ENCODE peak calls at places on chromosome 18, in nine cellular contexts. P, C, N, K, S, Y, F, X and M are unnamed samples.
A peak's percentile ranks its signal among the peaks of the same experiment; 100 is the strongest.

GRCh38 chr18:48019557-48019956 is 89.1 kb upstream of the SMAD2 start:
- DNase-seq in P (no peak), K (no peak), C (no peak), Y (no peak), N (no peak), F (no peak), X (no peak), S (no peak), M (no peak)

GRCh38 chr18:11154983-11155759 is 5.8 kb upstream of the PIEZO2 start:
- DNase-seq in P (no peak), C (no peak), S (no peak), N (peak; percentile 78), Y (no peak), K (peak; percentile 21), X (no peak), F (no peak), M (no peak)

GRCh38 chr18:68083131-68083530 is 566.6 kb upstream of the DSEL start:
- DNase-seq in S (peak; percentile 81), C (no peak), Y (no peak), K (no peak), X (no peak), P (no peak), N (peak; percentile 87), F (no peak), M (peak; percentile 25)

GRCh38 chr18:62812891-62813290 is 97.5 kb downstream of the PHLPP1 start:
- DNase-seq in S (no peak), C (no peak), F (no peak), K (no peak), N (no peak), X (no peak), P (no peak), Y (no peak), M (no peak)

GRCh38 chr18:24341361-24341760 is 56.3 kb downstream of the OSBPL1A start:
- DNase-seq in Y (no peak), F (no peak), N (no peak), X (no peak), P (no peak), S (no peak), K (no peak), C (no peak), M (no peak)

GRCh38 chr18:48616484-48617255 is 77.8 kb downstream of the CTIF start:
- DNase-seq in K (no peak), N (peak; percentile 34), C (peak; percentile 1), X (no peak), Y (no peak), S (no peak), P (no peak), F (no peak), M (no peak)

GRCh38 chr18:55381277-55381676 is 206.7 kb downstream of the TCF4 start:
- DNase-seq in K (no peak), Y (no peak), S (peak; percentile 45), C (no peak), F (no peak), P (no peak), X (no peak), N (peak; percentile 98), M (no peak)

GRCh38 chr18:23136326-23137092 is 1.2 kb downstream of the CABLES1 start:
- DNase-seq in N (no peak), X (no peak), P (peak; percentile 56), F (no peak), C (peak; percentile 74), S (no peak), Y (no peak), K (peak; percentile 45), M (no peak)

GRCh38 chr18:11795916-11796315 is 55.3 kb upstream of the CHMP1B start:
- DNase-seq in F (no peak), N (no peak), P (no peak), X (no peak), C (no peak), Y (no peak), S (no peak), K (no peak), M (no peak)

GRCh38 chr18:25074925-25075693 is 276.9 kb downstream of the ZNF521 start:
- DNase-seq in F (no peak), X (no peak), K (no peak), C (no peak), P (no peak), S (no peak), Y (no peak), N (peak; percentile 23), M (no peak)

GRCh38 chr18:23033079-23033478 is 100.0 kb downstream of the RBBP8 start:
- DNase-seq in Y (no peak), F (no peak), X (no peak), K (no peak), S (no peak), C (no peak), P (no peak), N (no peak), M (no peak)

GRCh38 chr18:31942301-31942998 is 478 bp downstream of the TRAPPC8 start:
- DNase-seq in S (peak; percentile 31), X (no peak), F (peak; percentile 7), Y (peak; percentile 66), N (peak; percentile 43), P (peak; percentile 25), K (peak; percentile 64), C (peak; percentile 71), M (no peak)

GRCh38 chr18:58579561-58580047 is 49.3 kb downstream of the ALPK2 start:
- DNase-seq in C (no peak), F (peak; percentile 63), N (peak; percentile 95), S (peak; percentile 87), P (no peak), X (no peak), K (no peak), Y (no peak), M (no peak)

GRCh38 chr18:58578835-58579560 is 49.9 kb downstream of the ALPK2 start:
- DNase-seq in N (peak; percentile 95), S (peak; percentile 84), F (peak; percentile 64), K (no peak), X (no peak), C (no peak), Y (no peak), P (no peak), M (no peak)

GRCh38 chr18:58580078-58580477 is 48.8 kb downstream of the ALPK2 start:
- DNase-seq in F (peak; percentile 27), P (no peak), C (no peak), S (no peak), X (no peak), Y (no peak), N (peak; percentile 78), K (no peak), M (no peak)

GRCh38 chr18:58578321-58578720 is 50.6 kb downstream of the ALPK2 start:
- DNase-seq in X (no peak), K (no peak), N (peak; percentile 42), P (no peak), C (no peak), F (no peak), S (peak; percentile 13), Y (no peak), M (no peak)

GRCh38 chr18:58576641-58577251 is 52.1 kb downstream of the ALPK2 start:
- DNase-seq in N (no peak), S (no peak), X (no peak), P (no peak), C (no peak), K (no peak), F (no peak), Y (no peak), M (no peak)
- H3K4me3 ChIP-seq in N (peak overlapping the region; percentile 85), S (no peak overlapping the region), X (no peak overlapping the region), P (no peak overlapping the region), C (no peak overlapping the region), K (no peak overlapping the region), F (peak overlapping the region; percentile 58), Y (no peak overlapping the region), M (peak overlapping the region; percentile 43)

GRCh38 chr18:7946724-7947377 is 379.7 kb downstream of the PTPRM start:
- DNase-seq in N (peak; percentile 80), Y (no peak), P (no peak), C (no peak), X (peak; percentile 61), F (peak; percentile 14), S (peak; percentile 72), K (peak; percentile 10), M (peak; percentile 45)
- H3K4me3 ChIP-seq in N (peak overlapping the region; percentile 58), Y (peak overlapping the region; percentile 9), P (no peak overlapping the region), C (no peak overlapping the region), X (peak overlapping the region; percentile 66), F (peak overlapping the region; percentile 33), S (peak overlapping the region; percentile 44), K (no peak overlapping the region), M (peak overlapping the region; percentile 22)

GRCh38 chr18:78736015-78736690 is 243.5 kb upstream of the SALL3 start:
- DNase-seq in S (no peak), K (no peak), X (no peak), Y (no peak), F (no peak), P (no peak), C (no peak), N (no peak), M (no peak)

GRCh38 chr18:78737006-78737915 is 242.4 kb upstream of the SALL3 start:
- DNase-seq in F (no peak), X (no peak), P (no peak), S (no peak), K (no peak), C (peak; percentile 7), Y (no peak), N (no peak), M (no peak)

GRCh38 chr18:78739843-78740677 is 239.6 kb upstream of the SALL3 start:
- DNase-seq in F (no peak), Y (no peak), X (no peak), N (no peak), P (no peak), K (no peak), S (no peak), C (no peak), M (no peak)

GRCh38 chr18:78739115-78739514 is 240.5 kb upstream of the SALL3 start:
- DNase-seq in Y (no peak), N (no peak), S (no peak), K (no peak), X (no peak), C (no peak), P (no peak), F (no peak), M (no peak)

GRCh38 chr18:78738076-78738690 is 241.4 kb upstream of the SALL3 start:
- DNase-seq in K (no peak), X (no peak), F (no peak), N (no peak), C (no peak), P (no peak), S (no peak), Y (no peak), M (no peak)
- H3K4me3 ChIP-seq in K (no peak overlapping the region), X (no peak overlapping the region), F (no peak overlapping the region), N (no peak overlapping the region), C (no peak overlapping the region), P (no peak overlapping the region), S (no peak overlapping the region), Y (no peak overlapping the region), M (no peak overlapping the region)

GRCh38 chr18:70672581-70672980 is 383.7 kb downstream of the SOCS6 start:
- DNase-seq in S (no peak), C (no peak), K (no peak), F (no peak), P (no peak), X (no peak), Y (no peak), N (no peak), M (no peak)

GRCh38 chr18:70666936-70667335 is 378.1 kb downstream of the SOCS6 start:
- DNase-seq in X (no peak), S (no peak), N (no peak), P (no peak), C (no peak), F (no peak), K (no peak), Y (no peak), M (no peak)

GRCh38 chr18:70673834-70674233 is 385.0 kb downstream of the SOCS6 start:
- DNase-seq in S (no peak), N (no peak), Y (no peak), K (no peak), P (no peak), C (no peak), F (no peak), X (no peak), M (no peak)

GRCh38 chr18:70671889-70672551 is 383.2 kb downstream of the SOCS6 start:
- DNase-seq in P (no peak), C (no peak), N (no peak), K (no peak), X (no peak), Y (no peak), F (no peak), S (no peak), M (no peak)
- H3K4me3 ChIP-seq in P (no peak overlapping the region), C (no peak overlapping the region), N (no peak overlapping the region), K (no peak overlapping the region), X (no peak overlapping the region), Y (no peak overlapping the region), F (no peak overlapping the region), S (no peak overlapping the region), M (no peak overlapping the region)